ENCODE peak calls at places on chromosomes 5 and 9, in four cellular contexts. One of them, this sample, is unnamed.
A peak's percentile ranks its signal among the peaks of the same experiment; 100 is the strongest.

GRCh38 chr5:81842795-81843377 is 92.0 kb upstream of the SSBP2 start:
- DNase-seq in IMR-90: no peak
- DNase-seq in neural progenitor cell: peak; percentile 29
- DNase-seq in ovary: no peak
- DNase-seq in this sample: no peak

GRCh38 chr9:132487351-132487791 is 77.4 kb downstream of the CFAP77 start:
- DNase-seq in ovary: no peak
- DNase-seq in IMR-90: no peak
- DNase-seq in neural progenitor cell: no peak
- DNase-seq in this sample: no peak

GRCh38 chr5:104084896-104085295 is 522.3 kb upstream of the NUDT12 start:
- DNase-seq in IMR-90: no peak
- DNase-seq in neural progenitor cell: no peak
- DNase-seq in ovary: no peak
- DNase-seq in this sample: no peak

GRCh38 chr9:137619240-137620090 is 660 bp downstream of the EHMT1 start:
- DNase-seq in neural progenitor cell: peak; percentile 74
- DNase-seq in ovary: peak; percentile 59
- DNase-seq in IMR-90: peak; percentile 36
- DNase-seq in this sample: no peak

GRCh38 chr5:36575367-36575781 is 31.0 kb upstream of the SLC1A3 start:
- DNase-seq in IMR-90: peak; percentile 15
- DNase-seq in ovary: no peak
- DNase-seq in neural progenitor cell: no peak
- DNase-seq in this sample: no peak

GRCh38 chr9:126449725-126450443 is 123.3 kb downstream of the MVB12B start:
- DNase-seq in IMR-90: no peak
- DNase-seq in ovary: no peak
- DNase-seq in neural progenitor cell: no peak
- DNase-seq in this sample: no peak

GRCh38 chr9:127057970-127058644 is 64.3 kb downstream of the ANGPTL2 start:
- DNase-seq in IMR-90: peak; percentile 31
- DNase-seq in neural progenitor cell: no peak
- DNase-seq in ovary: no peak
- DNase-seq in this sample: no peak

GRCh38 chr5:16160706-16161105 is 18.9 kb downstream of the MARCHF11 start:
- DNase-seq in IMR-90: peak; percentile 62
- DNase-seq in neural progenitor cell: peak; percentile 85
- DNase-seq in ovary: no peak
- DNase-seq in this sample: no peak

GRCh38 chr9:104078596-104078995 is 15.5 kb upstream of the SMC2 start:
- DNase-seq in neural progenitor cell: no peak
- DNase-seq in ovary: no peak
- DNase-seq in IMR-90: no peak
- DNase-seq in this sample: no peak

GRCh38 chr5:2818936-2819335 is 67.5 kb upstream of the IRX2 start:
- DNase-seq in IMR-90: no peak
- DNase-seq in neural progenitor cell: no peak
- DNase-seq in ovary: no peak
- DNase-seq in this sample: no peak
- H3K9me3 ChIP-seq in IMR-90: peaks cover 26% of the 10 kb centered on the region
- H3K9me3 ChIP-seq in neural progenitor cell: no peaks in the 10 kb centered on the region
- H3K9me3 ChIP-seq in ovary: no peaks in the 10 kb centered on the region
- H3K9me3 ChIP-seq in this sample: no peaks in the 10 kb centered on the region

DNA sequence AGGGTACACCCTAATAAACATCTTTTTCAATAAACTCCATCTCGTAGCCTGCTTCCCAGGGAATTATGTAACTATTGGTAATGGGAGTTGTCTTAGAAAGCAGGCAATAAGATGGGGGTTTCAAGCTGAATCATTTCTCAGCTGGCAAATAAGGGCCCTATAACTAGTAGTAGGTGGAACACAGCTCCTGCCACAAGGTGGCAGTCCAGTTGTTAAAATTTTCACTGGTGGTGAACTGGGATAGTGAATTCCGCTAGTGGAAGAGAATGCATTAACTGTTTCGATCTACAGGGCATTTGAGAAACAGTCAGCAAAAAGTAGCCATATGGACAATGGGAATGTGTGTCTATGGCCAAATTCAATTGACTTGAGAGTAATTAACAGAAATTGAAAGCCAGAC is 27.7 kb downstream of the PCDHB15 start:
- DNase-seq in neural progenitor cell: no peak
- DNase-seq in IMR-90: no peak
- DNase-seq in ovary: no peak
- DNase-seq in this sample: no peak
- H3K9me3 ChIP-seq in neural progenitor cell: peaks cover 4% of the 10 kb centered on the region
- H3K9me3 ChIP-seq in IMR-90: peaks cover 37% of the 10 kb centered on the region
- H3K9me3 ChIP-seq in ovary: peaks cover 4% of the 10 kb centered on the region
- H3K9me3 ChIP-seq in this sample: peaks cover 14% of the 10 kb centered on the region

DNA sequence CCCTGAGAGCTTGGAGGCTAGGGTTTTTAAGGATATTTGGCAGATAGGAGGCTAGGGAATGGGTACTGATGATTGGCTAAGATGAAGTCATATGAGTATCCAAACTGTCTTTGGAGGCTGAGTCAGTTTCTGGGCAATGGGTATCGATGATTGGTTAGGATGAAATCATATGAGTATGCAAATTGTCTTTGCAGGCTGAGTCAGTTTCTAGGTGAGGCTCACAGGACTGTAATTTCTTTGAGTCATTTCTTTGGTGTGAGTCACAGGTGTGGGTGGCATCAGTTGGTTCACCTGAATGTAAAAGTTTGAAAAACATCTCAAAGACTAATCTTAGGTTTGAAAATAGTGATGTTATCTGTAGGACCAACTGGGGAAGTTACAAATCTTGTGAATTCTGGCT is 1068.0 kb downstream of the NR2F1-AS1 start:
- DNase-seq in ovary: no peak
- DNase-seq in IMR-90: peak; percentile 2
- DNase-seq in neural progenitor cell: no peak
- DNase-seq in this sample: no peak
- H3K9me3 ChIP-seq in ovary: no peaks in the 10 kb centered on the region
- H3K9me3 ChIP-seq in IMR-90: peaks cover 22% of the 10 kb centered on the region
- H3K9me3 ChIP-seq in neural progenitor cell: peaks cover 11% of the 10 kb centered on the region
- H3K9me3 ChIP-seq in this sample: no peaks in the 10 kb centered on the region

GRCh38 chr5:119136666-119137318 is 65.9 kb downstream of the DMXL1 start:
- DNase-seq in neural progenitor cell: no peak
- DNase-seq in IMR-90: no peak
- DNase-seq in ovary: no peak
- DNase-seq in this sample: no peak

GRCh38 chr5:119129770-119130169 is 58.9 kb downstream of the DMXL1 start:
- DNase-seq in ovary: no peak
- DNase-seq in IMR-90: no peak
- DNase-seq in neural progenitor cell: no peak
- DNase-seq in this sample: no peak

GRCh38 chr5:119131530-119132313 is 60.8 kb downstream of the DMXL1 start:
- DNase-seq in neural progenitor cell: no peak
- DNase-seq in ovary: no peak
- DNase-seq in IMR-90: peak; percentile 19
- DNase-seq in this sample: no peak
- H3K9me3 ChIP-seq in neural progenitor cell: no peaks in the 10 kb centered on the region
- H3K9me3 ChIP-seq in ovary: no peaks in the 10 kb centered on the region
- H3K9me3 ChIP-seq in IMR-90: no peaks in the 10 kb centered on the region
- H3K9me3 ChIP-seq in this sample: no peaks in the 10 kb centered on the region

DNA sequence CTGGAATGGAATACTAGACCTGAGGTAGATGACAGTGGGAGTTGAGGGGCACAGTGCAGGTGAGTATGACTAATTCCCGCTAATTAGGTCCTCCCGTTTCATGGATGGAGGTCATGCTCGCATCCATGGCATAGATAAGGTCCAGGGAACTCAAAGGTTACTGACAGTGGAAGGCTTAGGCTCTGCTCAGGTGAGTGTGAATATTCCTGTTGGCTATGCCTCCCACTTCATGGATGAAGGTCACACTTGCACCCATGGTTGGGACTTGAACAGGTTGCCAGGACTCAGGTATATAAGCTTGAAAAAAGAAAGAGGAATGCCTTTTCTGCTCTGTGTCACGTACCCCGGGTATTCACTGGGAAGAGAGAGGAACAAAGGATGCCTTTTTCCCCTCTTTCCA is 19.8 kb upstream of the UNC13B start:
- DNase-seq in IMR-90: no peak
- DNase-seq in ovary: no peak
- DNase-seq in neural progenitor cell: no peak
- DNase-seq in this sample: no peak
- H3K9me3 ChIP-seq in IMR-90: peaks cover 17% of the 10 kb centered on the region
- H3K9me3 ChIP-seq in ovary: no peaks in the 10 kb centered on the region
- H3K9me3 ChIP-seq in neural progenitor cell: peaks cover 12% of the 10 kb centered on the region
- H3K9me3 ChIP-seq in this sample: peaks cover 4% of the 10 kb centered on the region

GRCh38 chr5:141399555-141400258 is 2.0 kb downstream of the PCDHGB5 start:
- DNase-seq in neural progenitor cell: no peak
- DNase-seq in IMR-90: no peak
- DNase-seq in ovary: no peak
- DNase-seq in this sample: no peak
- H3K9me3 ChIP-seq in neural progenitor cell: peaks cover 27% of the 10 kb centered on the region
- H3K9me3 ChIP-seq in IMR-90: peaks cover 46% of the 10 kb centered on the region
- H3K9me3 ChIP-seq in ovary: peaks cover 10% of the 10 kb centered on the region
- H3K9me3 ChIP-seq in this sample: peaks cover 4% of the 10 kb centered on the region

GRCh38 chr9:100309992-100310391 is 42.8 kb downstream of the TEX10 start:
- DNase-seq in IMR-90: no peak
- DNase-seq in neural progenitor cell: no peak
- DNase-seq in ovary: no peak
- DNase-seq in this sample: no peak

GRCh38 chr9:100317706-100318105 is 35.0 kb downstream of the TEX10 start:
- DNase-seq in neural progenitor cell: no peak
- DNase-seq in IMR-90: no peak
- DNase-seq in ovary: no peak
- DNase-seq in this sample: no peak

GRCh38 chr9:100315561-100315960 is 37.2 kb downstream of the TEX10 start:
- DNase-seq in ovary: no peak
- DNase-seq in IMR-90: no peak
- DNase-seq in neural progenitor cell: no peak
- DNase-seq in this sample: no peak
- H3K9me3 ChIP-seq in ovary: no peaks in the 10 kb centered on the region
- H3K9me3 ChIP-seq in IMR-90: no peaks in the 10 kb centered on the region
- H3K9me3 ChIP-seq in neural progenitor cell: no peaks in the 10 kb centered on the region
- H3K9me3 ChIP-seq in this sample: no peaks in the 10 kb centered on the region

DNA sequence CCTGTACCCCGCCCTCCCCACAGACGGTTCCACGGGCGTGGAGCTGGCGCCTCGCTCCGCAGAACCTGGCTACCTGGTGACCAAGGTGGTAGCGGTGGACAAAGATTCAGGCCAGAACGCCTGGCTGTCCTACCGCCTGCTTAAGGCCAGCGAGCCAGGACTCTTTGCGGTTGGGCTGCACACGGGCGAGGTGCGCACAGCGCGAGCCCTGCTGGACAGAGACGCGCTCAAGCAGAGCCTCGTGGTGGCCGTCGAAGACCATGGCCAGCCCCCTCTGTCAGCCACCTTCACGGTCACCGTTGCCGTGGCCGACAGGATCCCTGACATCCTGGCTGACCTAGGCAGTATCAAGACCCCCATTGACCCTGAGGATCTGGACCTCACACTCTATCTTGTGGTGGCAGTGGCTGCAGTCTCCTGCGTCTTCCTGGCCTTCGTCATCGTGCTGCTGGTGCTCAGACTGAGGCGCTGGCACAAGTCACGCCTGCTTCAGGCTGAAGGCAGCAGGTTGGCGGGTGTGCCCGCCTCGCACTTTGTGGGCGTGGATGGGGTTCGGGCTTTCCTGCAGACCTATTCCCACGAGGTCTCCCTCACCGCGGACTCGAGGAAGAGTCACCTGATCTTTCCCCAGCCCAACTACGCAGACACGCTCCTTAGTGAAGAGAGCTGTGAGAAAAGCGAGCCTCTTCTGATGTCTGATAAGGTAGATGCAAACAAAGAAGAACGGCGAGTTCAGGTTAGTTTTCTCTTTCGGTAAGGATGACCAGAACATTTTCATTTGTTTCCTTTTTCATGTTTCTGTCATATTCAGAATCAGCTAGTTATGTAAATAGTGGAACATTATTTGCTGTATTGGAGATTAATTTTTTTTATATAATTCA is 2.3 kb downstream of the PCDHGA5 start:
- DNase-seq in IMR-90: no peak
- DNase-seq in neural progenitor cell: no peak
- DNase-seq in ovary: no peak
- DNase-seq in this sample: no peak
- H3K9me3 ChIP-seq in IMR-90: peaks cover 51% of the 10 kb centered on the region
- H3K9me3 ChIP-seq in neural progenitor cell: no peaks in the 10 kb centered on the region
- H3K9me3 ChIP-seq in ovary: no peaks in the 10 kb centered on the region
- H3K9me3 ChIP-seq in this sample: peaks cover 19% of the 10 kb centered on the region

DNA sequence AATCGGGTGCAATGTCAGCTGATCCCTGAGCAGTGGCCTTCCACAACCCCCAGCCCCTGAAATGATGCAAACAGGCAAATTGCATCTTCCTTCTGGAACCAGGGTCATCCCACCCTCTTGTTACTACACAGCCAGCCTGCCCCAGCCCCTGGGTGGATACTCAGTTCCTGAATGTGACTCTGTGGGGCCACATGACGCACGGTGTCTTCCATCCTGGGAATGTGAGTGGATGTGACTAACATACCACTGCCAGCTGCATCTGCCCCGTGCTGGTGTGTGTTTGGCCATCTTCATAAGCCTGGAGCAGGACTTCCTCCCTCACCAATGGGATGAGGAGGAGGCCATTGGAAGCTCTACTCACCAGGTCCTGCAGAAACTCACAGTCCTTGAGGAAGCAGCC is 257.9 kb upstream of the ADAMTS16 start:
- DNase-seq in IMR-90: no peak
- DNase-seq in neural progenitor cell: no peak
- DNase-seq in ovary: no peak
- DNase-seq in this sample: no peak
- H3K9me3 ChIP-seq in IMR-90: peaks cover 16% of the 10 kb centered on the region
- H3K9me3 ChIP-seq in neural progenitor cell: no peaks in the 10 kb centered on the region
- H3K9me3 ChIP-seq in ovary: no peaks in the 10 kb centered on the region
- H3K9me3 ChIP-seq in this sample: no peaks in the 10 kb centered on the region